ENCODE peak calls at places on chromosome 13, in nine cellular contexts. W is C1 segment of cervical spinal cord; Z is cardiac muscle cell; G is effector CD4-positive, alpha-beta T cell; Y is SW480; F is stimulated activated CD8-positive, alpha-beta memory T cell treated with anti-CD3 and anti-CD28 coated beads, Interleukin-7, amount 100 ng/mL, for 48 hours; L is transverse colon; A is stimulated activated CD4-positive, alpha-beta T cell treated with anti-CD3 and anti-CD28 coated beads, Interleukin-1b, Interleukin-23, amount 100 ng/mL, for 24 hours; M is HL-60. T is an unnamed sample.

GRCh38 chr13:53191091-53191490 is 162.5 kb downstream of the OLFM4 start:
- DNase-seq in W (no peak), Z (peak), G (no peak), Y (peak), F (no peak), L (no peak), A (no peak), M (no peak), T (peak)

GRCh38 chr13:89750371-89750770 is 1597.1 kb upstream of the MIR17HG start:
- DNase-seq in W (no peak), Z (no peak), G (no peak), Y (no peak), F (no peak), L (no peak), A (no peak), M (no peak), T (no peak)

GRCh38 chr13:77429320-77430142 is 102.6 kb upstream of the MYCBP2 start:
- DNase-seq in W (no peak), Z (no peak), G (no peak), Y (peak), F (peak), L (no peak), A (peak), M (no peak), T (no peak)

GRCh38 chr13:99960663-99961440 is 10.7 kb downstream of the ZIC5 start:
- DNase-seq in W (no peak), Z (no peak), G (no peak), Y (no peak), F (no peak), L (no peak), A (no peak), M (no peak), T (no peak)

GRCh38 chr13:73970413-73971055 is 163.7 kb downstream of the KLF12 start:
- DNase-seq in W (no peak), Z (no peak), G (no peak), Y (no peak), F (no peak), L (no peak), A (no peak), M (no peak), T (no peak)

GRCh38 chr13:95614641-95615245 is 29.8 kb downstream of the DZIP1 start:
- DNase-seq in W (no peak), Z (no peak), G (no peak), Y (no peak), F (no peak), L (no peak), A (no peak), M (no peak), T (peak)

GRCh38 chr13:113413898-113414282 is 39.4 kb downstream of the ADPRHL1 start:
- DNase-seq in W (no peak), Z (no peak), G (no peak), Y (no peak), F (no peak), L (peak), A (no peak), M (no peak), T (no peak)

GRCh38 chr13:106212436-106213010 is 322.9 kb downstream of the EFNB2 start:
- DNase-seq in W (no peak), Z (no peak), G (no peak), Y (no peak), F (no peak), L (no peak), A (no peak), M (no peak), T (no peak)

GRCh38 chr13:98411617-98412310 is 165.1 kb downstream of the STK24 start:
- DNase-seq in W (no peak), Z (peak), G (no peak), Y (no peak), F (no peak), L (peak), A (no peak), M (peak), T (no peak)

GRCh38 chr13:27043013-27043412 is 128.6 kb downstream of the USP12 start:
- DNase-seq in W (peak), Z (peak), G (no peak), Y (peak), F (no peak), L (no peak), A (no peak), M (no peak), T (peak)

GRCh38 chr13:92074658-92075057 is 676.2 kb downstream of the GPC5 start:
- DNase-seq in W (no peak), Z (peak), G (no peak), Y (peak), F (no peak), L (no peak), A (no peak), M (peak), T (peak)

GRCh38 chr13:62908321-62908720 is 1492.7 kb upstream of the PCDH20 start:
- DNase-seq in W (no peak), Z (no peak), G (no peak), Y (no peak), F (no peak), L (no peak), A (no peak), M (no peak), T (no peak)

T was measured in SK-MEL-5.